ENCODE peak calls at places on chromosomes 6 and 20, in seven cellular contexts. Z is stomach; C is WERI-Rb-1; P is mammary epithelial cell; W is dorsolateral prefrontal cortex; I is ascending aorta; X is CD8-positive, alpha-beta T cell. G is an unnamed sample.

GRCh38 chr6:158654498-158654897 is 4.6 kb downstream of the SYTL3 start:
- DNase-seq in W (peak), C (peak), X (no peak), I (peak), Z (peak), P (peak), G (peak)

GRCh38 chr6:19502301-19502700 is 334.9 kb upstream of the ID4 start:
- DNase-seq in P (no peak), X (no peak), W (no peak), C (no peak), I (no peak), Z (no peak), G (no peak)

GRCh38 chr20:4956200-4956810 is 45.0 kb downstream of the SLC23A2 start:
- DNase-seq in C (no peak), W (no peak), P (peak), I (no peak), Z (no peak), X (no peak), G (no peak)

GRCh38 chr6:5213851-5214507 is 46.8 kb downstream of the LYRM4 start:
- DNase-seq in Z (no peak), P (no peak), C (peak), X (no peak), W (no peak), I (no peak), G (no peak)

GRCh38 chr6:37433657-37434271 is 743 bp downstream of the CMTR1 start:
- DNase-seq in C (peak), X (peak), P (peak), Z (no peak), I (no peak), W (peak), G (no peak)

GRCh38 chr20:17511401-17511800 is 19.8 kb downstream of the BFSP1 start:
- DNase-seq in W (no peak), I (no peak), X (no peak), C (no peak), P (no peak), Z (no peak), G (no peak)

GRCh38 chr6:108737594-108738546 is 110.4 kb upstream of the ARMC2 start:
- DNase-seq in Z (peak), P (peak), I (peak), W (peak), X (no peak), C (no peak), G (no peak)

GRCh38 chr20:57265649-57266250 is 691 bp downstream of the BMP7 start:
- DNase-seq in Z (no peak), C (peak), P (peak), I (no peak), W (no peak), X (no peak), G (no peak)

GRCh38 chr20:6142348-6142993 is 19.6 kb upstream of the FERMT1 start:
- DNase-seq in P (peak), C (peak), W (no peak), I (no peak), X (peak), Z (peak), G (no peak)

GRCh38 chr20:50288128-50288623 is 97.5 kb downstream of the CEBPB start:
- DNase-seq in P (no peak), C (no peak), X (no peak), I (no peak), W (no peak), Z (no peak), G (no peak)

GRCh38 chr6:163872335-163872734 is 457.8 kb downstream of the QKI start:
- DNase-seq in X (no peak), I (no peak), W (no peak), Z (no peak), P (no peak), C (no peak), G (no peak)

GRCh38 chr20:32484221-32485125 is 100.7 kb downstream of the NOL4L start:
- DNase-seq in Z (peak), C (peak), X (peak), P (no peak), W (peak), I (no peak), G (no peak)

GRCh38 chr20:32527447-32528055 is 57.6 kb downstream of the NOL4L start:
- DNase-seq in I (no peak), X (no peak), Z (no peak), C (no peak), W (no peak), P (no peak), G (no peak)

GRCh38 chr6:75266716-75267291 is 17.8 kb downstream of the TMEM30A start:
- DNase-seq in I (no peak), X (no peak), P (peak), W (no peak), C (no peak), Z (no peak), G (no peak)

GRCh38 chr6:149929422-149929821 is 6.5 kb upstream of the RAET1G start:
- DNase-seq in Z (no peak), C (peak), P (no peak), W (no peak), X (no peak), I (no peak), G (no peak)

GRCh38 chr6:4401408-4402367 is 266.3 kb upstream of the ECI2 start:
- DNase-seq in Z (no peak), P (no peak), C (no peak), I (no peak), W (no peak), X (no peak), G (no peak)

GRCh38 chr6:5466459-5466858 is 205.1 kb downstream of the FARS2 start:
- DNase-seq in X (no peak), Z (no peak), I (no peak), P (peak), W (no peak), C (no peak), G (no peak)

GRCh38 chr20:57391439-57392129 is 388 bp downstream of the RBM38 start:
- DNase-seq in C (no peak), X (no peak), I (no peak), W (peak), P (no peak), Z (peak), G (peak)

GRCh38 chr6:54267798-54268197 is 40.4 kb upstream of the TINAG start:
- DNase-seq in W (no peak), P (peak), Z (no peak), I (no peak), X (no peak), C (peak), G (no peak)

GRCh38 chr6:106617302-106617701 is 12.0 kb downstream of the RTN4IP1 start:
- DNase-seq in P (no peak), C (no peak), W (no peak), Z (no peak), X (no peak), I (no peak), G (no peak)

GRCh38 chr20:43996240-43996930 is 81.7 kb downstream of the TOX2 start:
- DNase-seq in P (no peak), W (no peak), Z (no peak), X (no peak), I (no peak), C (no peak), G (no peak)

GRCh38 chr6:20441921-20442320 is 40.2 kb downstream of the E2F3 start:
- DNase-seq in I (no peak), P (no peak), W (no peak), X (no peak), Z (no peak), C (no peak), G (no peak)

GRCh38 chr20:2775139-2775538 is 25.3 kb downstream of the CPXM1 start:
- DNase-seq in Z (no peak), I (no peak), X (no peak), C (no peak), W (no peak), P (no peak), G (no peak)

DNA sequence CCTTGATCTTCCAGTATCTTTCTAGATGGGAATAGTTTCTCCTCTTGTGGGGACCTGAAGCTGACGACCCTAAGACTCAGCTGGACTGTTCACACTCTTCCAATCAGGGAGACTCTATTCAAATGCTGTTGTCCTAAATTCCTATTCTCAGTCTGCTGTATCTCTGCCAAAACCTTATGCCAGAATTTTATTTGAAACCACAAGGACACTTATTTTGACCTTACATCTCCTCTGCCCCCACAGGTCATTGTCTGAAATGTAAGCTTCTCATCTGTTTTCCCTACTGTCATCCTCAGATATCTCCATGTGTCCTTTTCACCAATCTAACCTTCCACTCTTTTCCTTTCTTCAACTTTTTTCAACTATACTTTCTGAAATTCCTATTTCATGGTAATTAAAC is 289.5 kb upstream of the SGK1 start:
- DNase-seq in X (no peak), C (no peak), W (no peak), P (no peak), Z (no peak), I (no peak), G (no peak)
- TF ChIP-seq CTCF in X (no peak), C (no peak), W (no peak), P (no peak), Z (no peak), I (no peak), G (no peak)

DNA sequence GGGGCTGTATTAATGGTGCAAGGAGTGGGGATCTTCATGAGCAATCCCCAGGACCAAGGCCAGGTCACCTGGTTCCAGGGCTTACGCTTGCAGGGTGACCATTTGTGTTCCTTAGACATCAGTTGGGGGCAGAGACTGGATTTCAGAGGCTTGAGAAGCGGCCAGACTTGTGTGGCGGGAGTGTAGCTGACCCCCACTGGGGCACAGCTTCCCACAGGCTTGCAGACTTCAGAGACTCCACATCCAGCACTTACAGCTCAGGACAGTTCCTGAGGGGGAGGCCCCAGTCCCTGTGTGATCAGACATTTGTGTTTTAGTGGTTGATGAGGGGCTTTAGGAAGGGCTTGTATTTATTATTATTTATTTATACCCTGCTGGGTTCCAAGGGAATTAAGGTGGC is 15.3 kb downstream of the TJAP1 start:
- DNase-seq in X (no peak), W (no peak), C (no peak), P (no peak), Z (no peak), I (no peak), G (no peak)
- H3K27ac ChIP-seq in X (no peak), W (no peak), C (no peak), P (no peak), Z (peak), I (peak), G (no peak)

GRCh38 chr6:35737413-35738211 is 780 bp downstream of the ARMC12 start:
- DNase-seq in Z (no peak), W (no peak), I (no peak), X (no peak), P (peak), C (peak), G (no peak)
- TF ChIP-seq CTCF in Z (peak), W (peak), I (peak), X (peak), P (peak), C (peak), G (peak)

GRCh38 chr6:39824030-39824926 is 32.1 kb downstream of the DAAM2 start:
- DNase-seq in C (no peak), P (no peak), I (no peak), W (no peak), X (no peak), Z (no peak), G (no peak)
- H3K27ac ChIP-seq in C (no peak), P (no peak), I (peak), W (peak), X (no peak), Z (peak), G (peak)

GRCh38 chr6:33606642-33607041 is 14.5 kb upstream of the ITPR3 start:
- DNase-seq in Z (no peak), W (no peak), C (no peak), X (no peak), P (no peak), I (no peak), G (no peak)

GRCh38 chr6:33609444-33610034 is 11.6 kb upstream of the ITPR3 start:
- DNase-seq in I (no peak), X (no peak), C (no peak), W (no peak), Z (peak), P (peak), G (no peak)

GRCh38 chr6:33609019-33609418 is 12.1 kb upstream of the ITPR3 start:
- DNase-seq in Z (no peak), C (no peak), I (no peak), P (no peak), W (no peak), X (no peak), G (no peak)

GRCh38 chr6:33607126-33607783 is 13.9 kb upstream of the ITPR3 start:
- DNase-seq in I (no peak), X (no peak), W (no peak), Z (no peak), C (no peak), P (no peak), G (no peak)

DNA sequence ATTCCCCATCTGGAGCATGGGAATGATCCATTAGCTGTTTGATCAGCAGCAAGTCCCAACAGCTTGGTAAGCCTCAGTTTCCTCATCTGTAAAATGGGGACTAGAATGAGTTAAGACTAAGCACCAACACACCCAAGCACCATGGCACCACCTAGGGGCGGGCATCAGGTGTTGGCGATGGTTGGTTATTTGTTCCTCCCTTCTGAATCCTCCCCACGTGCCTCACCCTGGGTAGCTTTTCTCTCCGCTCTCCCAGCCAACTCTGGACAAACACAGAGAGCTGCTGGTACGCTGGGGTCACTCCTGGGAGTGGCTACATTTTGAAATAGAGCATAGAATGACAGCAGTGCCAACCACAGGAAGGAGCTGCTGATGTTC is 13.3 kb upstream of the ITPR3 start:
- DNase-seq in P (no peak), I (no peak), Z (peak), W (no peak), X (no peak), C (no peak), G (no peak)
- TF ChIP-seq CTCF in P (peak), I (no peak), Z (peak), W (no peak), X (no peak), C (peak), G (peak)

DNA sequence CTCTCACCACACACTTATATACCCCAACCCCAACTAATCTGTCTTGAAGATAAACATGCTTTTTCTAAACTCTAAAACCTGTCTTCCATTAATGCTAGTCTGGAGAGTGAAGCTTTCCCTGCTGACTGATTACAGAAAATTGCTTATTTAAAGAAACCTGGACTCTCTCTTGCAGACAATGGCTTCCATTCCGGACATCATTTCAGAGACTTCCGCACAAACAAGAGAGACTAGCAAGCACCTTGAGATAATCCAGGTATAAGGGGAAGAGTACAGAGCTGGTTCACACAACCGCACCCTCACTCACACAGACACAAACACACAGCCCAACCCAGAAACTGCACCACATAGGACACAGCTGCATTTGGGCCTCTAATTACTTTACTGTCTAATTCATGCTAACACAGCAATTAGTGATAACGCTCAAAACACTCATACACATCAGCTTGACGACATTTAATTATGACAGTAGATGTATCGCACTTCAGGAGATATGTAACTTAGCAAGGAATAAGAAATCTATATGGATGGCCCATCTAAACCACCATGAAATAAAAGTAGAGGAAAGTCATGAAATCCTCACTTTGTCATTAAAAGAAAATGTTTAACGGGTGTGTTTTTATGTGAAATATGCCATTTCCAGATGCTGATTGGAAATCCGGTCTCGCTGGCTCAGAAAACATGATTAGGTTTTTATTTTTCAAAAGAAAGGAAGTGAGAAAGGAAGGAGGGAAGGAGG is 138.1 kb upstream of the JARID2 start:
- DNase-seq in C (no peak), W (no peak), X (no peak), P (no peak), I (no peak), Z (no peak), G (no peak)
- H3K27ac ChIP-seq in C (peak), W (no peak), X (no peak), P (no peak), I (no peak), Z (no peak), G (no peak)